ENCODE peak calls at places on chromosomes 4 and X, in eight cellular contexts. K, C, H, A, S, G, D and W are unnamed samples.

GRCh38 chrX:115337735-115338134 is 48.2 kb downstream of the LUZP4 start:
- DNase-seq in K (no peak), C (no peak), H (no peak), A (no peak), S (no peak), G (no peak), D (no peak), W (no peak)

GRCh38 chrX:41946973-41947612 is 23.7 kb upstream of the CASK start:
- DNase-seq in K (no peak), C (no peak), H (no peak), A (no peak), S (no peak), G (no peak), D (no peak), W (no peak)

GRCh38 chr4:7815562-7815961 is 124.1 kb downstream of the AFAP1 start:
- DNase-seq in K (no peak), C (no peak), H (no peak), A (no peak), S (no peak), G (no peak), D (no peak), W (peak)

GRCh38 chrX:64842492-64842891 is 133.8 kb downstream of the ZC4H2 start:
- DNase-seq in K (no peak), C (no peak), H (no peak), A (no peak), S (no peak), G (no peak), D (no peak), W (no peak)

GRCh38 chrX:10160221-10160620 is 3.4 kb downstream of the CLCN4 start:
- DNase-seq in K (no peak), C (no peak), H (no peak), A (no peak), S (no peak), G (no peak), D (no peak), W (no peak)

GRCh38 chrX:100648601-100649417 is 4.8 kb downstream of the SRPX2 start:
- DNase-seq in K (no peak), C (no peak), H (no peak), A (no peak), S (peak), G (no peak), D (no peak), W (no peak)

GRCh38 chrX:50333308-50333707 is 128.7 kb downstream of the CCNB3 start:
- DNase-seq in K (no peak), C (no peak), H (no peak), A (no peak), S (no peak), G (no peak), D (no peak), W (no peak)

GRCh38 chr4:142846105-142846728 is at the start of gene INPP4B:
- DNase-seq in K (peak), C (peak), H (peak), A (no peak), S (peak), G (no peak), D (peak), W (peak)

GRCh38 chrX:15946783-15947550 is 92.4 kb upstream of the AP1S2 start:
- DNase-seq in K (no peak), C (no peak), H (no peak), A (no peak), S (no peak), G (no peak), D (no peak), W (no peak)

GRCh38 chr4:26310264-26310663 is 10.6 kb upstream of the RBPJ start:
- DNase-seq in K (no peak), C (no peak), H (no peak), A (peak), S (no peak), G (no peak), D (no peak), W (no peak)

GRCh38 chr4:99657801-99658200 is at the start of gene C4orf54:
- DNase-seq in K (no peak), C (no peak), H (no peak), A (no peak), S (no peak), G (no peak), D (no peak), W (no peak)

GRCh38 chrX:53547668-53548067 is 113.5 kb upstream of the HSD17B10 start:
- DNase-seq in K (no peak), C (no peak), H (no peak), A (no peak), S (no peak), G (no peak), D (no peak), W (no peak)
- TF ChIP-seq POLR2A in K (no peak), C (no peak), H (no peak), A (no peak), S (no peak), G (no peak), D (no peak), W (no peak)

GRCh38 chrX:40526412-40526811 is 54.4 kb upstream of the ATP6AP2 start:
- DNase-seq in K (no peak), C (no peak), H (no peak), A (no peak), S (no peak), G (no peak), D (no peak), W (no peak)

GRCh38 chrX:40527543-40527942 is 53.2 kb upstream of the ATP6AP2 start:
- DNase-seq in K (no peak), C (no peak), H (no peak), A (no peak), S (no peak), G (no peak), D (no peak), W (no peak)

GRCh38 chrX:40523852-40524251 is 56.9 kb upstream of the ATP6AP2 start:
- DNase-seq in K (no peak), C (no peak), H (no peak), A (no peak), S (no peak), G (no peak), D (no peak), W (no peak)

GRCh38 chrX:40521868-40522450 is 58.8 kb upstream of the ATP6AP2 start:
- DNase-seq in K (no peak), C (peak), H (no peak), A (no peak), S (no peak), G (no peak), D (no peak), W (no peak)

DNA sequence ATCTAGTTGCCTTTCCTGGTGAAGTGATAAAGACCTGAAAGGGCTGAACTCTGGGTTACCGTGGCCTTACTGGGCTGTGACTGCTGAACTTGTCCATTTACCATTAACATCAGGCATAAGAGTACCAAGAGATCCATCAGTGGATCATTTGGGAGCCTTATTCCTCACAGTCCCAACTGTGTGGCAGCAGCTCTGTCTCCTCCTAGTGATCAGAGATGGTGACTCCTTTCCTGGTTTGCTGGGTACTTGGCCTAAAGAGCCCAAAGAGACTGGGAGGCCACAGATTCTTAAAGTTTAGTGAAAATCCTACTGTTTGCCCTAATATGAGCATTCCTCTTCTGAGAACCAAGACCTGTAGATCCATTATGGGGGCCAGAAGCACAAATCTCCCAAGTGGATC is 56.3 kb upstream of the ATP6AP2 start:
- DNase-seq in K (no peak), C (no peak), H (no peak), A (no peak), S (no peak), G (no peak), D (no peak), W (no peak)
- TF ChIP-seq CTCF in K (no peak), C (no peak), H (no peak), A (peak), S (no peak), G (no peak), D (no peak), W (no peak)

DNA sequence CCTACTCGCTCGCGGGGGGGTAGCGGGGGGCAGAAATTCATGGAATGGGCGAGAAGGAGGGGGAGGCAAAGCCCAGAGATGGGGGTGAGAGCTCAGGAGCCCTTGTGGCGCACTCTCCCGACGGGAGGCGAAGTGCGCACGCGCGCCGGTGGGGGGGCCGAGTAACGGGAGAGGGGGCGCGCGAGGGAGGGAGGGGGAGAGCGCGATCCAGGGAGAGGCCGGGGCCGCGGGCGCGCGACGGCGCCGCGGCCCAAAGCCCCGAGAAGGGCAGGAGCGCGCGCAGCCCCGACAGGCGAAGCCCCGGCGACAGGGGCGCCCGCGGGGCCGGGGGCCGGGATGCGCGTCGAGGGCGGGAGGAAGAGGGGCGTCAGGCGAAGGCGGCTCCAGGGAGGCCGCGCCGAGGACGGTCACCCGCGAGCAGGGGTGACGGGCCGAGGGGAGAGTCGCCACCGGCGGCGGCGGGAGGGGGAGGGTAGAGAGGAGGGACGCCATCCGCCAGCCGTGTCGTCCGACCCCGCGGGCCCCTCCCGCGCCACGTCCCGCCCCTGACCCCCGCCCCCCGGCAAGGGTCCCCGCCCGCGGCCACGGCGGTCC is 417 bp downstream of the MECP2 start:
- DNase-seq in K (no peak), C (peak), H (peak), A (peak), S (peak), G (peak), D (peak), W (peak)
- TF ChIP-seq POLR2AphosphoS5 in K (peak), C (peak), H (no peak), A (no peak), S (no peak), G (no peak), D (peak), W (peak)

GRCh38 chr4:140150886-140151699 is 2.9 kb downstream of the MAML3 start:
- DNase-seq in K (peak), C (peak), H (peak), A (peak), S (peak), G (peak), D (peak), W (peak)
- TF ChIP-seq POLR2A in K (no peak), C (no peak), H (no peak), A (no peak), S (peak), G (no peak), D (no peak), W (no peak)

GRCh38 chr4:145619639-145619996 is 433 bp downstream of the MMAA start:
- DNase-seq in K (peak), C (no peak), H (peak), A (no peak), S (peak), G (no peak), D (peak), W (peak)
- TF ChIP-seq CTCF in K (no peak), C (no peak), H (no peak), A (no peak), S (no peak), G (no peak), D (no peak), W (no peak)